ENCODE peak calls at places on chromosomes 16 and 17, in seven cellular contexts. M, X, W, L, K, F and Z are unnamed samples.

GRCh38 chr16:63363738-63364137 is 1327.5 kb upstream of the CDH8 start:
- DNase-seq in L (no peak), M (no peak), F (no peak), W (no peak), X (no peak), K (no peak), Z (no peak)

GRCh38 chr17:35795007-35795870 is at the start of gene MMP28:
- DNase-seq in X (no peak), K (no peak), M (peak), W (no peak), L (peak), F (peak), Z (no peak)

GRCh38 chr17:56171186-56171959 is 18.1 kb downstream of the ANKFN1 start:
- DNase-seq in W (no peak), L (no peak), K (peak), F (no peak), M (no peak), X (no peak), Z (peak)

GRCh38 chr17:50710025-50710424 is 2.3 kb upstream of the ANKRD40 start:
- DNase-seq in X (no peak), F (no peak), M (no peak), L (no peak), W (no peak), K (no peak), Z (no peak)

GRCh38 chr17:45782889-45783592 is 1.1 kb upstream of the CRHR1 start:
- DNase-seq in W (no peak), K (no peak), X (no peak), M (peak), L (peak), F (peak), Z (no peak)

GRCh38 chr16:86960266-86960665 is 356.9 kb downstream of the C16orf95 start:
- DNase-seq in X (no peak), K (no peak), M (peak), L (no peak), F (no peak), W (no peak), Z (no peak)

GRCh38 chr17:34565715-34566114 is 13.7 kb upstream of the TMEM132E start:
- DNase-seq in X (no peak), M (no peak), K (no peak), F (no peak), W (no peak), L (no peak), Z (no peak)

GRCh38 chr17:78559749-78560368 is 17.3 kb downstream of the DNAH17 start:
- DNase-seq in X (no peak), K (no peak), F (no peak), W (no peak), L (no peak), M (no peak), Z (no peak)

GRCh38 chr16:86924537-86924936 is 346.2 kb downstream of the FOXL1 start:
- DNase-seq in F (no peak), W (no peak), X (no peak), L (no peak), M (no peak), K (peak), Z (peak)

GRCh38 chr16:85146922-85147651 is 34.8 kb upstream of the CIBAR2 start:
- DNase-seq in X (no peak), W (no peak), F (no peak), L (no peak), M (no peak), K (peak), Z (no peak)

GRCh38 chr16:67249762-67250327 is 1.1 kb downstream of the SLC9A5 start:
- DNase-seq in K (no peak), M (no peak), W (no peak), F (no peak), X (no peak), L (peak), Z (no peak)

GRCh38 chr16:67249178-67249759 is 490 bp downstream of the SLC9A5 start:
- DNase-seq in W (no peak), F (no peak), M (no peak), L (peak), K (no peak), X (no peak), Z (no peak)

GRCh38 chr16:67246945-67247697 is at the start of gene FHOD1:
- DNase-seq in X (peak), L (peak), K (peak), W (peak), M (peak), F (peak), Z (peak)

GRCh38 chr16:67247698-67248400 is 568 bp upstream of the FHOD1 start:
- DNase-seq in M (no peak), K (no peak), W (no peak), X (no peak), F (no peak), L (no peak), Z (no peak)

DNA sequence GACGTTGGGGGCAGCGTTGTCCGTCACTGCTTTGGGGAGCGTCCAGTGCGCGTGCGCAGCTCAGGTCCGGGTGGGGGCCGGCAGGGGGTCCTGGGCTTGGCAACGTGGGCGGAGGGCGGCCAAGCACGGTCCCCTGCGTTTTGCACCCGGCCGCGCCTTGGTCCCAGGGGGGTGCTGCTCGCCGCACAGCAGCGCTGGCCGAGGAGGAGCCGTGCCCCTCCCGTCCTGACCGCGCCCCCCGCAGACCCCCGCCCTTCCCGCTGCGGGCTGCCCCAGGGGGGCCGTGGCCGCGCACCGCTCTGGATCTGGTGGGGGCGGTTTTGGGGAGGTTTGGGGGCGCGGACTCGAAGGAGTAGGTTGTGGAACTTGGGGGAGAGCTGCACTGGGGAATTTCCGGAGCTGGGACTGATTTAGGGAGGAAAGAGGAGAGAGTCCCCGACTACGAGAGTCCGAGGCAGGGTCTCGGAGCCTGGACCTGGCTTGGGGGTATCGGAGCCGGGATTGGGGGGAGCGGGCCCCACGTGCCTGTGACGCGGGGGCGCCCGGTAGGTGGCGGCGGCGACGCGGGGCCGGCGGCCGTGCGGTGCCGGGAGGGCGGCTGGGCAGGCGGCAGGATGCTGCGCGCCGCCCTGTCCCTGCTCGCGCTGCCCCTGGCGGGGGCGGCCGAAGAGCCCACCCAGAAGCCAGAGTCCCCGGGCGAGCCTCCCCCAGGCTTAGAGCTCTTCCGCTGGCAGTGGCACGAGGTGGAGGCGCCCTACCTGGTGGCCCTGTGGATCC is at the start of gene SLC9A5:
- DNase-seq in X (no peak), M (peak), K (no peak), F (peak), W (no peak), L (peak), Z (no peak)
- TF ChIP-seq CTCF in X (peak), M (peak), K (peak), F (peak), W (no peak), L (peak), Z (no peak)

DNA sequence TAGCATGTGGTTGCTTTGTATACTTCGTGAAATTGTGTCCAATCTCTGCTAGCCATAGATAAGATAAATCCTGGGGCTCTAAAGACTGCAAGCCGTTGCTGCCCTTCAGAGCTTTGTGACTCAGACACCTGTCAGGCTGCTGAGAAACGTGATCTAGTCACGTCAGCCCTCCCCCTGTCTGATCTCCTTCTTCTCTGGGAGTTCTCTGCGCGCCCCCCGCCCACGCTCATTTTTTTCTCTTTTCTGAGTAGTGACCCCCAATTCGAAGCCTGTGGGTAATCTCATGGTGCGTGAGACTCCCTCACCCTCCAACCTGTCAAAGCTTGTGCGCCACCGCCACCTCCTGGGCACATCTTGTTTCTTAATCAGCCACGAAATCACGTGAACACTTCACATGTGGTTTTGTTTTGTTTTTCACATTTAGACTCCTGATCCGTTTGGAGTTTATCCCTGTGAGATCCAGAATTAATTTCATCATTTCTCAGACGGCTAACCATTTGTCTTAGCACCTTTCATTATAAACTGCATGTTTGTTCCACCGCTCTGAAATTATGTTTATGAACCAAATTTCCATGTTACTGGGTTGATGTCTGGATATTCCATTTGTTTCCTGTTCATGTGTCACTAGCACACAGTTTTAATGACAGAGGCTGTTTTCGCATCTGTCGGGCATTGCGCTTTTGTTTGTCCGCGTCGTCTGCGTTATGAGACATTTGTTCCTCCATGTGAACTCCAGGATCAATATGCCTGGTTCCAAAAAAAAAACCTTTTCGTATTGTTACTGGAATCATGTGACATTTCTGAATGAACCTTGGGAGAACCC is 977 bp upstream of the ZNF778 start:
- DNase-seq in W (peak), K (peak), F (peak), M (peak), X (no peak), L (peak), Z (peak)
- TF ChIP-seq CTCF in W (peak), K (peak), F (peak), M (peak), X (peak), L (peak), Z (peak)

GRCh38 chr16:56643080-56643778 is 4.8 kb downstream of the MT1A start:
- DNase-seq in L (peak), W (no peak), F (peak), M (peak), X (no peak), K (peak), Z (peak)
- TF ChIP-seq CTCF in L (peak), W (peak), F (peak), M (peak), X (peak), K (peak), Z (peak)

DNA sequence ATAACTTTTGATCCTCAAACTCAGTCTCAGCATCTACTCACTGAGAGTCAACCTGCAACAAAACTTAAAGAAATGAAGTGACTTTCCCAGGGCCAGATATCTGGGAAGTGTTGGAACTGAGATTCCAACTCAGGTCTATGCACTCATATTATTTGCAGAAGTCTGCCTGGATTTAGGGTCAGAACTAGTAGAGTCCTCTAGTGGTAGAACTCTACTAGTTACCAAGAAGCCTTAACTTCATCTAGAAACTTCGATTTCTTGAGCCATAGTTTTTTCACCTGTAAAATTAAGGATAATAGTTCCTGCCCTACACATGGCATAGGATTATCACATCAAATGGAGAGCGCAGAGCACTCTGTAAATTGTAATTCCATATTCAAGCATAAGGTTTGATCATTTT is 23.4 kb upstream of the KRT24 start:
- DNase-seq in F (no peak), X (no peak), L (no peak), W (no peak), M (peak), K (no peak), Z (no peak)
- TF ChIP-seq CTCF in F (peak), X (peak), L (peak), W (peak), M (peak), K (peak), Z (peak)

GRCh38 chr17:75487351-75488070 is 27.8 kb downstream of the CASKIN2 start:
- DNase-seq in W (no peak), M (no peak), L (peak), K (no peak), X (no peak), F (peak), Z (no peak)
- TF ChIP-seq CTCF in W (no peak), M (no peak), L (no peak), K (no peak), X (no peak), F (no peak), Z (no peak)